ENCODE peak calls at places on chromosomes 5 and 9, in nine cellular contexts. R, Y, N, I, O, U, X, T and E are unnamed samples.

GRCh38 chr5:87605663-87606062 is 192.9 kb upstream of the CCNH start:
- DNase-seq in I (no peak), X (no peak), R (no peak), T (no peak), N (no peak), Y (no peak), U (no peak), O (no peak), E (no peak)

GRCh38 chr5:142053434-142054253 is 40.8 kb upstream of the GNPDA1 start:
- DNase-seq in I (no peak), U (peak; percentile 69), T (no peak), N (no peak), Y (peak; percentile 33), X (no peak), R (no peak), O (no peak), E (no peak)

GRCh38 chr5:143019614-143020515 is 249.7 kb downstream of the ARHGAP26 start:
- DNase-seq in I (no peak), Y (no peak), T (no peak), U (no peak), X (no peak), R (no peak), N (no peak), O (no peak), E (no peak)

GRCh38 chr5:135208555-135209494 is 174.8 kb upstream of the PITX1 start:
- DNase-seq in O (no peak), N (no peak), T (no peak), X (no peak), R (no peak), U (peak; percentile 91), I (no peak), Y (no peak), E (peak; percentile 68)

GRCh38 chr9:70901013-70901412 is 220.4 kb downstream of the TRPM3 start:
- DNase-seq in I (no peak), U (no peak), N (no peak), X (no peak), T (no peak), R (no peak), Y (no peak), O (no peak), E (no peak)

GRCh38 chr9:121736964-121737462 is 85.6 kb downstream of the DAB2IP start:
- DNase-seq in R (peak; percentile 44), X (peak; percentile 66), T (no peak), I (no peak), Y (peak; percentile 60), N (peak; percentile 30), O (no peak), U (no peak), E (peak; percentile 78)

GRCh38 chr5:80566711-80567259 is 3.3 kb downstream of the ANKRD34B start:
- DNase-seq in R (no peak), X (no peak), U (no peak), O (no peak), T (no peak), N (no peak), Y (no peak), I (no peak), E (no peak)

GRCh38 chr5:13987843-13988464 is 43.5 kb upstream of the DNAH5 start:
- DNase-seq in I (peak; percentile 36), N (peak; percentile 39), U (peak; percentile 87), X (no peak), O (no peak), T (peak; percentile 23), Y (no peak), R (no peak), E (peak; percentile 83)

GRCh38 chr5:52988335-52989024 is 672 bp upstream of the ITGA2 start:
- DNase-seq in I (no peak), R (no peak), U (no peak), T (no peak), Y (no peak), O (peak; percentile 5), N (no peak), X (no peak), E (no peak)

GRCh38 chr5:123835421-123835820 is 323.4 kb downstream of the CSNK1G3 start:
- DNase-seq in U (peak; percentile 38), I (no peak), N (no peak), X (no peak), Y (no peak), O (no peak), R (no peak), T (no peak), E (no peak)

GRCh38 chr5:154714271-154714986 is 40.7 kb upstream of the LARP1 start:
- DNase-seq in U (peak; percentile 39), T (no peak), X (no peak), R (no peak), I (no peak), N (peak; percentile 43), Y (no peak), O (peak; percentile 2), E (peak; percentile 13)

GRCh38 chr9:35611230-35611797 is 6.3 kb downstream of the TESK1 start:
- DNase-seq in R (peak; percentile 30), X (no peak), O (peak; percentile 41), I (no peak), U (peak; percentile 70), T (peak; percentile 46), N (no peak), Y (no peak), E (peak; percentile 78)

GRCh38 chr5:168311061-168311566 is 19.7 kb downstream of the WWC1 start:
- DNase-seq in T (no peak), N (no peak), U (no peak), R (no peak), I (no peak), X (no peak), Y (no peak), O (no peak), E (no peak)

GRCh38 chr5:73170522-73170921 is 2.5 kb upstream of the TMEM174 start:
- DNase-seq in U (no peak), X (no peak), T (no peak), R (no peak), O (no peak), I (no peak), N (no peak), Y (no peak), E (no peak)

GRCh38 chr5:6781711-6782110 is 68.5 kb downstream of the TENT4A start:
- DNase-seq in R (no peak), Y (no peak), X (no peak), N (no peak), U (peak; percentile 32), O (no peak), T (no peak), I (no peak), E (no peak)